ENCODE peak calls at places on chromosomes 2 and 18, in five cellular contexts. W is H9, H is coronary artery, I is epithelial cell of prostate, L is gastrocnemius medialis. S is an unnamed sample.

GRCh38 chr2:157322432-157322831 is 3.2 kb downstream of the ERMN start:
- DNase-seq in W (no peak), H (no peak), I (no peak), L (no peak), S (no peak)

GRCh38 chr2:128305555-128306080 is 13.1 kb downstream of the HS6ST1 start:
- DNase-seq in W (no peak), H (no peak), I (peak; percentile 64), L (no peak), S (no peak)

GRCh38 chr2:235378944-235379343 is 114.9 kb upstream of the AGAP1 start:
- DNase-seq in W (no peak), H (no peak), I (no peak), L (no peak), S (no peak)

GRCh38 chr2:189500456-189501160 is 59.3 kb downstream of the WDR75 start:
- DNase-seq in W (no peak), H (no peak), I (no peak), L (no peak), S (no peak)

GRCh38 chr2:96116424-96116878 is at the start of gene ADRA2B:
- DNase-seq in W (peak; percentile 90), H (no peak), I (peak; percentile 10), L (no peak), S (peak; percentile 88)

GRCh38 chr2:189492451-189492850 is 51.2 kb downstream of the WDR75 start:
- DNase-seq in W (no peak), H (no peak), I (peak; percentile 16), L (no peak), S (no peak)

GRCh38 chr2:16666453-16666801 is 793 bp upstream of the CYRIA start:
- DNase-seq in W (peak; percentile 64), H (no peak), I (no peak), L (no peak), S (no peak)

GRCh38 chr2:221392228-221392881 is 179.7 kb downstream of the EPHA4 start:
- DNase-seq in W (no peak), H (no peak), I (no peak), L (no peak), S (no peak)

GRCh38 chr2:215680605-215681598 is 245.0 kb upstream of the FN1 start:
- DNase-seq in W (no peak), H (no peak), I (peak; percentile 87), L (no peak), S (no peak)

GRCh38 chr2:210086292-210086691 is 83.9 kb downstream of the RPE start:
- DNase-seq in W (no peak), H (no peak), I (no peak), L (no peak), S (no peak)

GRCh38 chr2:8993902-8994278 is 9.6 kb downstream of the MBOAT2 start:
- DNase-seq in W (no peak), H (no peak), I (no peak), L (no peak), S (no peak)

GRCh38 chr2:13522917-13523821 is 806.4 kb downstream of the TRIB2 start:
- DNase-seq in W (no peak), H (no peak), I (peak; percentile 51), L (peak; percentile 7), S (no peak)

GRCh38 chr18:57846258-57846657 is 43.1 kb upstream of the ATP8B1 start:
- DNase-seq in W (no peak), H (no peak), I (no peak), L (no peak), S (no peak)

GRCh38 chr2:231764752-231765151 is 16.3 kb downstream of the PDE6D start:
- DNase-seq in W (no peak), H (no peak), I (no peak), L (no peak), S (no peak)

GRCh38 chr2:133431289-133431688 is 137.0 kb downstream of the NCKAP5 start:
- DNase-seq in W (no peak), H (no peak), I (peak; percentile 20), L (no peak), S (no peak)

GRCh38 chr2:238954841-238955521 is 107.1 kb downstream of the TWIST2 start:
- DNase-seq in W (peak; percentile 56), H (no peak), I (no peak), L (no peak), S (no peak)

GRCh38 chr2:232761301-232761907 is 15.0 kb downstream of the KCNJ13 start:
- DNase-seq in W (no peak), H (no peak), I (no peak), L (no peak), S (peak; percentile 32)

GRCh38 chr2:62920070-62920469 is 130.6 kb upstream of the OTX1 start:
- DNase-seq in W (no peak), H (no peak), I (no peak), L (no peak), S (no peak)

GRCh38 chr18:9586814-9587213 is 27.5 kb downstream of the PPP4R1 start:
- DNase-seq in W (no peak), H (no peak), I (no peak), L (no peak), S (no peak)

GRCh38 chr2:66427219-66427768 is 7.6 kb upstream of the MEIS1 start:
- DNase-seq in W (no peak), H (no peak), I (no peak), L (no peak), S (no peak)

GRCh38 chr2:226310081-226310625 is 489.5 kb downstream of the IRS1 start:
- DNase-seq in W (no peak), H (no peak), I (no peak), L (no peak), S (no peak)

GRCh38 chr2:56531668-56532420 is 348.1 kb downstream of the CCDC85A start:
- DNase-seq in W (no peak), H (no peak), I (no peak), L (no peak), S (no peak)

GRCh38 chr2:53445376-53446072 is 322.1 kb upstream of the CHAC2 start:
- DNase-seq in W (no peak), H (no peak), I (peak; percentile 40), L (no peak), S (no peak)

GRCh38 chr2:231674587-231675334 is 33.6 kb upstream of the PTMA start:
- DNase-seq in W (peak; percentile 96), H (peak; percentile 84), I (no peak), L (no peak), S (peak; percentile 85)

GRCh38 chr18:69727912-69728572 is 219.6 kb downstream of the CD226 start:
- DNase-seq in W (no peak), H (no peak), I (no peak), L (no peak), S (no peak)

GRCh38 chr2:235493402-235493774 is 455 bp upstream of the AGAP1 start:
- DNase-seq in W (no peak), H (peak; percentile 83), I (no peak), L (no peak), S (no peak)

GRCh38 chr2:85797959-85798358 is 44.2 kb downstream of the ATOH8 start:
- DNase-seq in W (no peak), H (peak; percentile 22), I (no peak), L (no peak), S (no peak)

GRCh38 chr2:85448840-85449588 is 30.5 kb downstream of the SH2D6 start:
- DNase-seq in W (no peak), H (no peak), I (no peak), L (no peak), S (no peak)

GRCh38 chr2:47631840-47632398 is 151.0 kb upstream of the MSH6 start:
- DNase-seq in W (no peak), H (no peak), I (peak; percentile 27), L (no peak), S (peak; percentile 46)

GRCh38 chr2:164981217-164981990 is 26.1 kb upstream of the SLC38A11 start:
- DNase-seq in W (no peak), H (no peak), I (no peak), L (no peak), S (no peak)

GRCh38 chr2:235541016-235541415 is 47.2 kb downstream of the AGAP1 start:
- DNase-seq in W (no peak), H (no peak), I (peak; percentile 26), L (no peak), S (peak; percentile 72)

GRCh38 chr2:23901966-23902942 is 24.7 kb downstream of the ATAD2B start:
- DNase-seq in W (no peak), H (no peak), I (peak; percentile 53), L (no peak), S (no peak)

GRCh38 chr2:199463708-199464613 is 6.2 kb upstream of the SATB2 start:
- DNase-seq in W (peak; percentile 53), H (no peak), I (no peak), L (no peak), S (peak; percentile 60)

GRCh38 chr2:54606393-54606973 is 117.0 kb upstream of the EML6 start:
- DNase-seq in W (no peak), H (no peak), I (no peak), L (no peak), S (no peak)

GRCh38 chr2:32564417-32565035 is 63.3 kb upstream of the TTC27 start:
- DNase-seq in W (no peak), H (no peak), I (no peak), L (no peak), S (no peak)

GRCh38 chr2:28436525-28437051 is 43.9 kb downstream of the FOSL2 start:
- DNase-seq in W (no peak), H (no peak), I (peak; percentile 95), L (no peak), S (peak; percentile 90)
- H3K27ac ChIP-seq in W (no peak overlapping the region), H (no peak overlapping the region), I (peak overlapping the region; percentile 89), L (no peak overlapping the region), S (peak overlapping the region; percentile 90)

DNA sequence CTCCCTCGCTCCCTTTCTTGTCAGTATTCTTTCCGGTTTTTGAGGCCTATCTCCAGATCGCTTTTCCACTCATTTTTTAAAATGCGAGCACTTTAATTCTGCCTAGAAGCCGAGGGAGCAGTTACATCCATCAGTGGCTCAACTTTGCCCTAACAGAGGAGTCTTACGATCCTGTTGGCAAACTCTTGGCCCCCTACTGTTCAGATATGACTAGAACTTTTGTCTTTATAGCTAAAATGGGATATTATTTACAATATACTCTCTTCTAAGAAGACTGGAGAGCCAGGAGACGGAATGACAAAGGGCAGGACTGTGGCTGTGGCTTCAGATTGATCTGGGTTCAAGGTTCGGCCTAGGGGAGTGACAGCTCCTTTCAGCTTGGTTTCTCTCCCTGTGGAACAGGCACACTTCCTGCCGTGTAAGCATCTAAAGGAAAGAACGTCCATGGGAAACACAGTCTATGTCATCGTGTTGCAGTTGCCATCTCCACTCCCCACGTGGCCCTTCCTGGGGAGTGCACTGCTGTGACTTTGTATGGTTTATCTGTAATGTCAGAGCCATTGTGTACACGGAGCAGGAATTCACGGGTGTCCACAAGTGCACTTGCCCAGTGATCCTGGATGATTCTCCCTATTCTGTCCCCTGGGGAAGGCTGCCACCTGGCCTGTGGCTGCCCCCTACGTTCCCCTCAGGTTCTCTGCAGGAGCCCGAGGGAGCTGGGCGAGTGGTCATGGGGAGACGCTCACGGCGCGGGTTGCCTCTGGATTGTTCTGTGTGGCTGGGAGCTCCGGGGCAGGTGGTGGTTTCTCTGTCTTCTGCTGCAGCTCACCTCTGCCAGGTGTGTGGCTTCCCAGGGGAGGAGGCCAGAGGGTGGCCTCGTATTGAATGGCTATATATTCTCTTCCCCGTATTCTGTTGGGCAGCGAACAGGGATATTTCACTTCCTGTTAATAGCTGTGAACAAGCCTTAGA is 222.0 kb downstream of the LDLRAD4 start:
- DNase-seq in W (no peak), H (peak; percentile 35), I (no peak), L (no peak), S (no peak)
- H3K27ac ChIP-seq in W (no peak overlapping the region), H (no peak overlapping the region), I (no peak overlapping the region), L (no peak overlapping the region), S (no peak overlapping the region)

GRCh38 chr2:120874401-120874821 is 138.7 kb downstream of the GLI2 start:
- DNase-seq in W (no peak), H (no peak), I (no peak), L (no peak), S (no peak)
- H3K27ac ChIP-seq in W (no peak overlapping the region), H (peak overlapping the region; percentile 1), I (no peak overlapping the region), L (no peak overlapping the region), S (no peak overlapping the region)

GRCh38 chr2:42421157-42421485 is 60.1 kb upstream of the COX7A2L start:
- DNase-seq in W (no peak), H (no peak), I (no peak), L (no peak), S (no peak)
- H3K27ac ChIP-seq in W (no peak overlapping the region), H (no peak overlapping the region), I (no peak overlapping the region), L (no peak overlapping the region), S (no peak overlapping the region)

S was measured in colonic mucosa.